ENCODE peak calls at places on chromosomes 12 and 14, in seven cellular contexts. J is body of pancreas, S is lower lobe of right lung, A is A549, B is HL-60, I is astrocyte of the spinal cord, D is HepG2. L is an unnamed sample.

GRCh38 chr12:56684745-56685369 is 3.2 kb downstream of the PTGES3 start:
- DNase-seq in J (no peak), S (no peak), A (no peak), B (no peak), I (no peak), D (no peak), L (no peak)

GRCh38 chr12:52525661-52526499 is 5.7 kb upstream of the KRT5 start:
- DNase-seq in J (no peak), S (no peak), A (no peak), B (no peak), I (no peak), D (no peak), L (no peak)

GRCh38 chr12:60172696-60173095 is 576.9 kb downstream of the SLC16A7 start:
- DNase-seq in J (peak), S (no peak), A (no peak), B (no peak), I (no peak), D (no peak), L (no peak)

GRCh38 chr14:34302654-34303053 is 159.4 kb downstream of the SPTSSA start:
- DNase-seq in J (peak), S (no peak), A (no peak), B (no peak), I (peak), D (no peak), L (no peak)

GRCh38 chr12:13383379-13383778 is 186.9 kb downstream of the EMP1 start:
- DNase-seq in J (no peak), S (no peak), A (no peak), B (no peak), I (no peak), D (no peak), L (no peak)

GRCh38 chr12:131370791-131371579 is 339.9 kb upstream of the SFSWAP start:
- DNase-seq in J (no peak), S (no peak), A (no peak), B (no peak), I (no peak), D (no peak), L (no peak)

GRCh38 chr14:78197088-78197487 is 26.9 kb downstream of the NRXN3 start:
- DNase-seq in J (no peak), S (no peak), A (no peak), B (no peak), I (no peak), D (no peak), L (no peak)

GRCh38 chr12:87935216-87935615 is 94.0 kb downstream of the C12orf50 start:
- DNase-seq in J (no peak), S (no peak), A (no peak), B (no peak), I (no peak), D (no peak), L (no peak)

GRCh38 chr12:123263196-123263817 is 8.3 kb downstream of the CDK2AP1 start:
- DNase-seq in J (no peak), S (peak), A (no peak), B (no peak), I (no peak), D (no peak), L (no peak)

GRCh38 chr14:80636071-80636470 is 305.5 kb downstream of the CEP128 start:
- DNase-seq in J (no peak), S (no peak), A (no peak), B (no peak), I (no peak), D (no peak), L (peak)

GRCh38 chr12:49885118-49885517 is 18.6 kb downstream of the FAIM2 start:
- DNase-seq in J (no peak), S (peak), A (no peak), B (no peak), I (no peak), D (no peak), L (no peak)

GRCh38 chr12:25553083-25553482 is at the start of gene LMNTD1:
- DNase-seq in J (no peak), S (no peak), A (no peak), B (no peak), I (peak), D (no peak), L (no peak)

GRCh38 chr12:103901518-103902173 is 28.6 kb upstream of the HSP90B1 start:
- DNase-seq in J (no peak), S (no peak), A (no peak), B (no peak), I (no peak), D (no peak), L (no peak)

GRCh38 chr12:121637231-121637914 is 11.0 kb downstream of the ORAI1 start:
- DNase-seq in J (peak), S (peak), A (no peak), B (peak), I (no peak), D (no peak), L (no peak)

GRCh38 chr12:123723765-123724164 is 11.6 kb downstream of the ATP6V0A2 start:
- DNase-seq in J (no peak), S (no peak), A (no peak), B (no peak), I (no peak), D (no peak), L (no peak)

GRCh38 chr12:2552000-2552399 is 242.8 kb upstream of the FKBP4 start:
- DNase-seq in J (no peak), S (no peak), A (no peak), B (no peak), I (no peak), D (no peak), L (no peak)

GRCh38 chr14:22479781-22480464 is 109.1 kb downstream of the DAD1 start:
- DNase-seq in J (no peak), S (no peak), A (no peak), B (no peak), I (no peak), D (no peak), L (no peak)

GRCh38 chr12:62724947-62725447 is 210.0 kb downstream of the PPM1H start:
- DNase-seq in J (peak), S (no peak), A (peak), B (peak), I (peak), D (peak), L (peak)

GRCh38 chr14:35365130-35366047 is 39.2 kb downstream of the NFKBIA start:
- DNase-seq in J (peak), S (peak), A (peak), B (no peak), I (peak), D (peak), L (no peak)

GRCh38 chr12:59459966-59460365 is 135.9 kb upstream of the SLC16A7 start:
- DNase-seq in J (no peak), S (no peak), A (no peak), B (no peak), I (peak), D (no peak), L (no peak)

GRCh38 chr12:109656681-109657262 is 56.9 kb upstream of the FAM222A start:
- DNase-seq in J (no peak), S (no peak), A (no peak), B (no peak), I (no peak), D (no peak), L (no peak)

GRCh38 chr14:69504775-69505174 is 20.2 kb downstream of the PLEKHD1 start:
- DNase-seq in J (no peak), S (no peak), A (no peak), B (no peak), I (no peak), D (no peak), L (no peak)

GRCh38 chr12:18383203-18383602 is 121.9 kb downstream of the PIK3C2G start:
- DNase-seq in J (peak), S (no peak), A (peak), B (no peak), I (peak), D (peak), L (no peak)

GRCh38 chr14:55724736-55725135 is 144.7 kb downstream of the KTN1 start:
- DNase-seq in J (no peak), S (no peak), A (no peak), B (no peak), I (no peak), D (no peak), L (no peak)

GRCh38 chr12:64737539-64737938 is 21.7 kb downstream of the GNS start:
- DNase-seq in J (no peak), S (no peak), A (no peak), B (no peak), I (no peak), D (no peak), L (no peak)

GRCh38 chr12:29072631-29073030 is 76.4 kb upstream of the FAR2 start:
- DNase-seq in J (no peak), S (no peak), A (no peak), B (no peak), I (no peak), D (no peak), L (no peak)

GRCh38 chr12:74111688-74112360 is 425.8 kb upstream of the ATXN7L3B start:
- DNase-seq in J (peak), S (no peak), A (no peak), B (peak), I (peak), D (peak), L (peak)

GRCh38 chr14:68819260-68819691 is 26.4 kb upstream of the ZFP36L1 start:
- DNase-seq in J (peak), S (no peak), A (no peak), B (no peak), I (peak), D (no peak), L (no peak)

GRCh38 chr12:106046301-106046846 is 92.4 kb downstream of the NUAK1 start:
- DNase-seq in J (no peak), S (no peak), A (no peak), B (no peak), I (no peak), D (no peak), L (no peak)

GRCh38 chr12:92191061-92191460 is 45.4 kb upstream of the BTG1 start:
- DNase-seq in J (no peak), S (no peak), A (no peak), B (no peak), I (no peak), D (no peak), L (no peak)

GRCh38 chr12:59710004-59710628 is 114.3 kb downstream of the SLC16A7 start:
- DNase-seq in J (no peak), S (no peak), A (no peak), B (no peak), I (no peak), D (no peak), L (no peak)

GRCh38 chr12:124836759-124837158 is 26.9 kb downstream of the SCARB1 start:
- DNase-seq in J (peak), S (no peak), A (no peak), B (no peak), I (no peak), D (no peak), L (no peak)

GRCh38 chr14:70064111-70064885 is 124.5 kb downstream of the SLC8A3 start:
- DNase-seq in J (no peak), S (no peak), A (no peak), B (no peak), I (no peak), D (no peak), L (no peak)

GRCh38 chr12:45357547-45358417 is 141.9 kb downstream of the ANO6 start:
- DNase-seq in J (peak), S (no peak), A (no peak), B (no peak), I (no peak), D (peak), L (no peak)

GRCh38 chr12:34405286-34406227 is 383.3 kb downstream of the ALG10 start:
- DNase-seq in J (peak), S (peak), A (no peak), B (no peak), I (no peak), D (no peak), L (no peak)

GRCh38 chr14:55715889-55716288 is 135.9 kb downstream of the KTN1 start:
- DNase-seq in J (peak), S (no peak), A (no peak), B (peak), I (peak), D (no peak), L (no peak)

GRCh38 chr14:56196274-56196673 is 78.1 kb downstream of the PELI2 start:
- DNase-seq in J (no peak), S (no peak), A (no peak), B (no peak), I (peak), D (no peak), L (no peak)

GRCh38 chr12:21666722-21667121 is 9.1 kb upstream of the LDHB start:
- DNase-seq in J (no peak), S (no peak), A (no peak), B (no peak), I (no peak), D (no peak), L (no peak)

GRCh38 chr14:52080171-52080800 is 11.4 kb upstream of the NID2 start:
- DNase-seq in J (no peak), S (no peak), A (no peak), B (no peak), I (no peak), D (no peak), L (no peak)

GRCh38 chr12:95582230-95583058 is 31.2 kb upstream of the USP44 start:
- DNase-seq in J (no peak), S (no peak), A (peak), B (no peak), I (peak), D (peak), L (no peak)
- H3K4me3 ChIP-seq in J (no peak), S (no peak), A (no peak), B (no peak), I (no peak), D (no peak), L (no peak)

GRCh38 chr14:100158566-100159106 is 809 bp downstream of the DEGS2 start:
- DNase-seq in J (no peak), S (no peak), A (no peak), B (no peak), I (no peak), D (no peak), L (no peak)
- H3K4me3 ChIP-seq in J (peak), S (peak), A (peak), B (no peak), I (no peak), D (peak), L (peak)

GRCh38 chr14:73238262-73238852 is 1.1 kb downstream of the PAPLN start:
- DNase-seq in J (no peak), S (no peak), A (peak), B (no peak), I (peak), D (peak), L (no peak)
- H3K4me3 ChIP-seq in J (peak), S (peak), A (peak), B (peak), I (peak), D (peak), L (peak)

DNA sequence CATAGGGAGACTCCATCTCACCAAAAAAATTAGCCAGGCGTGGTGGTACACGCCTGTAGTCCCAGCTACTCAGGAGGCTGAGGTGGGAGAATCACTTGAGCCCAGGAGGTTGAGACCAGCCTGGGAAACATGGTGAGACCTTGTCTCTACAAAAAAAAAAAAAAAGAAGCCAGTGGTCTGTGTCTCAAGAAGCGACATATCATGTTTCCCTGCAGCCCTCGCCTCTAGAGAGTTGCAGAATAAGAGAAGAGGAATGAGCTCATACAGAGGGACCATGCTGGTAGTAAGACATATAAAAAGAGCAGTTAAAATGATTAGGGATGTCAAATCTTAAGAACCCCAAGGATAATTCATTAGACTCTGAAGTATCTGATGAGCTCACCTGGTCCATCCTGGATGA is 39.4 kb upstream of the BICDL1 start:
- DNase-seq in J (no peak), S (no peak), A (no peak), B (no peak), I (no peak), D (no peak), L (no peak)
- H3K4me3 ChIP-seq in J (no peak), S (no peak), A (no peak), B (no peak), I (no peak), D (no peak), L (no peak)